ENCODE peak calls at places on chromosomes 16 and 17, in nine cellular contexts. One of them, this sample, is unnamed.

GRCh38 chr16:67302076-67302475 is 22.7 kb downstream of the PLEKHG4 start:
- DNase-seq in heart right ventricle: no peak
- DNase-seq in mammary epithelial cell: no peak
- DNase-seq in left ventricle myocardium inferior: no peak
- DNase-seq in Peyer's patch: no peak
- DNase-seq in lung: no peak
- DNase-seq in stomach: no peak
- DNase-seq in dorsolateral prefrontal cortex: no peak
- DNase-seq in ovary: peak; percentile 48
- DNase-seq in this sample: no peak

GRCh38 chr17:9837551-9838471 is 12.1 kb downstream of the GLP2R start:
- DNase-seq in mammary epithelial cell: peak; percentile 34
- DNase-seq in left ventricle myocardium inferior: peak; percentile 61
- DNase-seq in Peyer's patch: no peak
- DNase-seq in lung: no peak
- DNase-seq in dorsolateral prefrontal cortex: no peak
- DNase-seq in ovary: peak; percentile 62
- DNase-seq in heart right ventricle: peak; percentile 58
- DNase-seq in stomach: no peak
- DNase-seq in this sample: peak; percentile 58

GRCh38 chr16:68362314-68362913 is 51.6 kb downstream of the PRMT7 start:
- DNase-seq in mammary epithelial cell: no peak
- DNase-seq in Peyer's patch: no peak
- DNase-seq in left ventricle myocardium inferior: no peak
- DNase-seq in stomach: no peak
- DNase-seq in dorsolateral prefrontal cortex: no peak
- DNase-seq in lung: no peak
- DNase-seq in heart right ventricle: no peak
- DNase-seq in ovary: no peak
- DNase-seq in this sample: no peak

GRCh38 chr17:73232587-73233373 is 28.9 kb downstream of the CPSF4L start:
- DNase-seq in mammary epithelial cell: peak; percentile 57
- DNase-seq in left ventricle myocardium inferior: no peak
- DNase-seq in ovary: no peak
- DNase-seq in heart right ventricle: no peak
- DNase-seq in stomach: peak; percentile 54
- DNase-seq in Peyer's patch: peak; percentile 22
- DNase-seq in lung: no peak
- DNase-seq in dorsolateral prefrontal cortex: peak; percentile 38
- DNase-seq in this sample: peak; percentile 44

GRCh38 chr17:17675925-17676534 is 5.2 kb upstream of the RAI1 start:
- DNase-seq in mammary epithelial cell: peak; percentile 99
- DNase-seq in left ventricle myocardium inferior: no peak
- DNase-seq in lung: no peak
- DNase-seq in heart right ventricle: no peak
- DNase-seq in ovary: no peak
- DNase-seq in stomach: no peak
- DNase-seq in dorsolateral prefrontal cortex: no peak
- DNase-seq in Peyer's patch: peak; percentile 48
- DNase-seq in this sample: peak; percentile 77

GRCh38 chr17:79910985-79911361 is 71.7 kb upstream of the CBX4 start:
- DNase-seq in mammary epithelial cell: no peak
- DNase-seq in ovary: no peak
- DNase-seq in stomach: no peak
- DNase-seq in dorsolateral prefrontal cortex: no peak
- DNase-seq in heart right ventricle: no peak
- DNase-seq in Peyer's patch: no peak
- DNase-seq in left ventricle myocardium inferior: no peak
- DNase-seq in lung: no peak
- DNase-seq in this sample: no peak

GRCh38 chr17:48583708-48584582 is 5.8 kb upstream of the HOXB4 start:
- DNase-seq in dorsolateral prefrontal cortex: no peak
- DNase-seq in left ventricle myocardium inferior: no peak
- DNase-seq in mammary epithelial cell: no peak
- DNase-seq in stomach: no peak
- DNase-seq in heart right ventricle: no peak
- DNase-seq in lung: no peak
- DNase-seq in ovary: no peak
- DNase-seq in Peyer's patch: no peak
- DNase-seq in this sample: no peak

GRCh38 chr16:12315330-12316138 is 339.0 kb downstream of the SNX29 start:
- DNase-seq in left ventricle myocardium inferior: no peak
- DNase-seq in ovary: no peak
- DNase-seq in stomach: peak; percentile 46
- DNase-seq in dorsolateral prefrontal cortex: no peak
- DNase-seq in heart right ventricle: no peak
- DNase-seq in Peyer's patch: no peak
- DNase-seq in lung: no peak
- DNase-seq in mammary epithelial cell: no peak
- DNase-seq in this sample: no peak

GRCh38 chr17:45051060-45051719 is at the start of gene DCAKD:
- DNase-seq in mammary epithelial cell: peak; percentile 97
- DNase-seq in lung: peak; percentile 91
- DNase-seq in ovary: peak; percentile 94
- DNase-seq in heart right ventricle: peak; percentile 94
- DNase-seq in left ventricle myocardium inferior: peak; percentile 96
- DNase-seq in dorsolateral prefrontal cortex: peak; percentile 91
- DNase-seq in Peyer's patch: peak; percentile 91
- DNase-seq in stomach: peak; percentile 96
- DNase-seq in this sample: peak; percentile 82

GRCh38 chr16:1907226-1907849 is 10.9 kb downstream of the HS3ST6 start:
- DNase-seq in ovary: no peak
- DNase-seq in left ventricle myocardium inferior: no peak
- DNase-seq in stomach: no peak
- DNase-seq in lung: no peak
- DNase-seq in Peyer's patch: no peak
- DNase-seq in mammary epithelial cell: no peak
- DNase-seq in dorsolateral prefrontal cortex: no peak
- DNase-seq in heart right ventricle: no peak
- DNase-seq in this sample: no peak

GRCh38 chr17:44956998-44957981 is 9.7 kb upstream of the KIF18B start:
- DNase-seq in mammary epithelial cell: no peak
- DNase-seq in left ventricle myocardium inferior: no peak
- DNase-seq in lung: no peak
- DNase-seq in stomach: no peak
- DNase-seq in heart right ventricle: no peak
- DNase-seq in ovary: no peak
- DNase-seq in dorsolateral prefrontal cortex: no peak
- DNase-seq in Peyer's patch: no peak
- DNase-seq in this sample: no peak

GRCh38 chr16:88350922-88351321 is 31.8 kb upstream of the ZNF469 start:
- DNase-seq in heart right ventricle: no peak
- DNase-seq in Peyer's patch: no peak
- DNase-seq in lung: no peak
- DNase-seq in ovary: no peak
- DNase-seq in left ventricle myocardium inferior: no peak
- DNase-seq in mammary epithelial cell: no peak
- DNase-seq in stomach: no peak
- DNase-seq in dorsolateral prefrontal cortex: no peak
- DNase-seq in this sample: no peak

GRCh38 chr17:34318474-34318873 is 761 bp upstream of the CCL8 start:
- DNase-seq in dorsolateral prefrontal cortex: no peak
- DNase-seq in left ventricle myocardium inferior: no peak
- DNase-seq in ovary: no peak
- DNase-seq in mammary epithelial cell: no peak
- DNase-seq in Peyer's patch: peak; percentile 20
- DNase-seq in heart right ventricle: peak; percentile 11
- DNase-seq in stomach: no peak
- DNase-seq in lung: no peak
- DNase-seq in this sample: no peak

GRCh38 chr17:51154176-51154575 is 817 bp downstream of the NME1 start:
- DNase-seq in ovary: no peak
- DNase-seq in dorsolateral prefrontal cortex: no peak
- DNase-seq in Peyer's patch: no peak
- DNase-seq in lung: no peak
- DNase-seq in left ventricle myocardium inferior: no peak
- DNase-seq in stomach: no peak
- DNase-seq in mammary epithelial cell: peak; percentile 8
- DNase-seq in heart right ventricle: no peak
- DNase-seq in this sample: no peak

GRCh38 chr16:55297062-55297909 is 26.7 kb upstream of the IRX6 start:
- DNase-seq in Peyer's patch: no peak
- DNase-seq in dorsolateral prefrontal cortex: no peak
- DNase-seq in mammary epithelial cell: peak; percentile 76
- DNase-seq in ovary: no peak
- DNase-seq in stomach: no peak
- DNase-seq in lung: no peak
- DNase-seq in heart right ventricle: no peak
- DNase-seq in left ventricle myocardium inferior: no peak
- DNase-seq in this sample: peak; percentile 75

GRCh38 chr16:10876799-10877341 is at the start of gene CIITA:
- DNase-seq in heart right ventricle: peak; percentile 65
- DNase-seq in ovary: peak; percentile 62
- DNase-seq in dorsolateral prefrontal cortex: peak; percentile 63
- DNase-seq in Peyer's patch: peak; percentile 95
- DNase-seq in left ventricle myocardium inferior: peak; percentile 74
- DNase-seq in lung: peak; percentile 74
- DNase-seq in stomach: peak; percentile 89
- DNase-seq in mammary epithelial cell: peak; percentile 97
- DNase-seq in this sample: peak; percentile 87

GRCh38 chr17:50352693-50353599 is 7.0 kb downstream of the XYLT2 start:
- DNase-seq in stomach: no peak
- DNase-seq in mammary epithelial cell: no peak
- DNase-seq in lung: no peak
- DNase-seq in left ventricle myocardium inferior: no peak
- DNase-seq in ovary: no peak
- DNase-seq in dorsolateral prefrontal cortex: no peak
- DNase-seq in Peyer's patch: no peak
- DNase-seq in heart right ventricle: no peak
- DNase-seq in this sample: no peak

GRCh38 chr17:57343717-57344116 is 87.4 kb downstream of the MSI2 start:
- DNase-seq in Peyer's patch: no peak
- DNase-seq in dorsolateral prefrontal cortex: no peak
- DNase-seq in heart right ventricle: no peak
- DNase-seq in ovary: no peak
- DNase-seq in mammary epithelial cell: no peak
- DNase-seq in left ventricle myocardium inferior: no peak
- DNase-seq in lung: no peak
- DNase-seq in stomach: no peak
- DNase-seq in this sample: no peak

GRCh38 chr17:65670667-65671371 is 109.4 kb upstream of the AXIN2 start:
- DNase-seq in lung: no peak
- DNase-seq in heart right ventricle: no peak
- DNase-seq in left ventricle myocardium inferior: no peak
- DNase-seq in mammary epithelial cell: no peak
- DNase-seq in Peyer's patch: no peak
- DNase-seq in stomach: no peak
- DNase-seq in dorsolateral prefrontal cortex: no peak
- DNase-seq in ovary: no peak
- DNase-seq in this sample: no peak

GRCh38 chr17:80743181-80743771 is 198.6 kb downstream of the RPTOR start:
- DNase-seq in ovary: no peak
- DNase-seq in mammary epithelial cell: peak; percentile 39
- DNase-seq in stomach: no peak
- DNase-seq in dorsolateral prefrontal cortex: peak; percentile 53
- DNase-seq in heart right ventricle: no peak
- DNase-seq in lung: peak; percentile 43
- DNase-seq in left ventricle myocardium inferior: no peak
- DNase-seq in Peyer's patch: no peak
- DNase-seq in this sample: no peak

DNA sequence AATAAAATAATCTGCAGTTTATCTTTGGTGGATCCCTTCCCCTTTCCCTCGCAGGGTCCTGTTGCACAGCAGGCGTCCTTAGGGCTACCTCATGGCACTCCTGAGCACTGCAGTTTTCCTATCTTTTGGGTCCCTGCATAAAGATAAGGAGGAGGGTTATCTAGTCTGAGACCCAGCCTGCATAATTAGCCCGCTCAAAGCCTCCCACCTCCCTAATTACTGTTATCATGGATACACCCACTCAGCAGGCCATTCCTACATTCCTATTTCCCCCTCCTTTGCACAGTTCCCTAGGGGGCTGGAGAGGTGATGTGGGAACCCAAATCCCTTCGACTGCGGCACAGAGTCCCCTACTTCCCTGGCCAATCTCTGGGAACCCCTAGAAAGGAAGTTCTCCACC is 5.1 kb upstream of the CLUH start:
- DNase-seq in heart right ventricle: no peak
- DNase-seq in stomach: no peak
- DNase-seq in ovary: no peak
- DNase-seq in lung: no peak
- DNase-seq in left ventricle myocardium inferior: no peak
- DNase-seq in Peyer's patch: no peak
- DNase-seq in dorsolateral prefrontal cortex: no peak
- DNase-seq in mammary epithelial cell: no peak
- DNase-seq in this sample: no peak
- H3K27ac ChIP-seq in heart right ventricle: no peak overlapping the region
- H3K27ac ChIP-seq in stomach: no peak overlapping the region
- H3K27ac ChIP-seq in ovary: no peak overlapping the region
- H3K27ac ChIP-seq in lung: no peak overlapping the region
- H3K27ac ChIP-seq in left ventricle myocardium inferior: no peak overlapping the region
- H3K27ac ChIP-seq in Peyer's patch: no peak overlapping the region
- H3K27ac ChIP-seq in dorsolateral prefrontal cortex: no peak overlapping the region
- H3K27ac ChIP-seq in mammary epithelial cell: no peak overlapping the region
- H3K27ac ChIP-seq in this sample: no peak overlapping the region

DNA sequence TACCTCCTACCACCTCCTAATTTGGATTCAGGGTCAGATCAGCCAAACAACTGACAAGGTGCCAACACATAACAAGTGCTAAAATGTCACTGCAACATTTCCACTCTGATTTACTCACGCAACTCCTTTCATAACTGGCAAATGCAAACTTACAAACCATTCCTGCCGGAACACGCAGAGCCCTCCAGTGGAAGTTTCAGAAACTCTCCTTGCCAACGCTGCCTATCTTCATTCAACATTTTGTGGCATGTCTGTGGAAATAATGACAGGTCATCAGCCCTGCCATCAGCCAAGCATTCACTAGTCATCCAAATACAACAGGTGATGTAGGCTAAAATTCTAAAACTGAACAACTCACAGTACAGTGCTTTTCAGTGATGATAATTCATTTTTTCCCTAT is 37.7 kb upstream of the OR3A1 start:
- DNase-seq in Peyer's patch: no peak
- DNase-seq in stomach: no peak
- DNase-seq in lung: no peak
- DNase-seq in left ventricle myocardium inferior: no peak
- DNase-seq in mammary epithelial cell: peak; percentile 14
- DNase-seq in heart right ventricle: no peak
- DNase-seq in ovary: no peak
- DNase-seq in dorsolateral prefrontal cortex: no peak
- DNase-seq in this sample: no peak
- TF ChIP-seq CTCF in Peyer's patch: no peak
- TF ChIP-seq CTCF in stomach: no peak
- TF ChIP-seq CTCF in lung: no peak
- TF ChIP-seq CTCF in left ventricle myocardium inferior: peak; percentile 37
- TF ChIP-seq CTCF in mammary epithelial cell: no peak
- TF ChIP-seq CTCF in heart right ventricle: peak; percentile 41
- TF ChIP-seq CTCF in ovary: no peak
- TF ChIP-seq CTCF in dorsolateral prefrontal cortex: no peak
- TF ChIP-seq CTCF in this sample: no peak

GRCh38 chr16:29826342-29826695 is 6.1 kb downstream of the MVP start:
- DNase-seq in heart right ventricle: no peak
- DNase-seq in left ventricle myocardium inferior: no peak
- DNase-seq in mammary epithelial cell: no peak
- DNase-seq in dorsolateral prefrontal cortex: no peak
- DNase-seq in stomach: no peak
- DNase-seq in Peyer's patch: no peak
- DNase-seq in ovary: no peak
- DNase-seq in lung: no peak
- DNase-seq in this sample: no peak
- H3K27ac ChIP-seq in heart right ventricle: peak overlapping the region; percentile 83
- H3K27ac ChIP-seq in left ventricle myocardium inferior: peak overlapping the region; percentile 87
- H3K27ac ChIP-seq in mammary epithelial cell: no peak overlapping the region
- H3K27ac ChIP-seq in dorsolateral prefrontal cortex: peak overlapping the region; percentile 90
- H3K27ac ChIP-seq in stomach: peak overlapping the region; percentile 90
- H3K27ac ChIP-seq in Peyer's patch: peak overlapping the region; percentile 90
- H3K27ac ChIP-seq in ovary: peak overlapping the region; percentile 82
- H3K27ac ChIP-seq in lung: no peak overlapping the region
- H3K27ac ChIP-seq in this sample: peak overlapping the region; percentile 99

GRCh38 chr17:39979865-39980401 is 674 bp upstream of the PSMD3 start:
- DNase-seq in stomach: no peak
- DNase-seq in mammary epithelial cell: peak; percentile 21
- DNase-seq in ovary: no peak
- DNase-seq in left ventricle myocardium inferior: no peak
- DNase-seq in Peyer's patch: peak; percentile 55
- DNase-seq in heart right ventricle: no peak
- DNase-seq in lung: no peak
- DNase-seq in dorsolateral prefrontal cortex: no peak
- DNase-seq in this sample: peak; percentile 14
- TF ChIP-seq CTCF in stomach: no peak
- TF ChIP-seq CTCF in mammary epithelial cell: no peak
- TF ChIP-seq CTCF in ovary: no peak
- TF ChIP-seq CTCF in left ventricle myocardium inferior: no peak
- TF ChIP-seq CTCF in Peyer's patch: no peak
- TF ChIP-seq CTCF in heart right ventricle: no peak
- TF ChIP-seq CTCF in lung: no peak
- TF ChIP-seq CTCF in dorsolateral prefrontal cortex: no peak
- TF ChIP-seq CTCF in this sample: no peak

This sample was measured in RWPE1.